ENCODE peak calls at places on chromosomes 12 and 14, in five cellular contexts. One of them, this sample, is unnamed.

GRCh38 chr14:54642950-54643695 is 76.2 kb downstream of the SAMD4A start:
- DNase-seq in HuH-7: no peak
- DNase-seq in HT-29: peak; percentile 23
- DNase-seq in ELF-1: peak; percentile 52
- DNase-seq in AG09319: no peak
- DNase-seq in this sample: peak; percentile 30

GRCh38 chr12:120206228-120206627 is 5.3 kb upstream of the RPLP0 start:
- DNase-seq in HuH-7: no peak
- DNase-seq in HT-29: no peak
- DNase-seq in ELF-1: no peak
- DNase-seq in AG09319: no peak
- DNase-seq in this sample: no peak

GRCh38 chr12:82517027-82517426 is 158.7 kb downstream of the METTL25 start:
- DNase-seq in HuH-7: peak; percentile 9
- DNase-seq in HT-29: peak; percentile 55
- DNase-seq in ELF-1: peak; percentile 44
- DNase-seq in AG09319: no peak
- DNase-seq in this sample: peak; percentile 0

GRCh38 chr14:32611752-32612151 is 282.7 kb downstream of the AKAP6 start:
- DNase-seq in HuH-7: no peak
- DNase-seq in HT-29: no peak
- DNase-seq in ELF-1: no peak
- DNase-seq in AG09319: no peak
- DNase-seq in this sample: no peak

GRCh38 chr12:128918481-128918880 is 65.2 kb downstream of the GLT1D1 start:
- DNase-seq in HuH-7: no peak
- DNase-seq in HT-29: no peak
- DNase-seq in ELF-1: no peak
- DNase-seq in AG09319: no peak
- DNase-seq in this sample: no peak

GRCh38 chr12:132389526-132390286 is 60.3 kb upstream of the GALNT9 start:
- DNase-seq in HuH-7: no peak
- DNase-seq in HT-29: no peak
- DNase-seq in ELF-1: no peak
- DNase-seq in AG09319: no peak
- DNase-seq in this sample: peak; percentile 87

GRCh38 chr12:124862768-124863408 is 776 bp downstream of the SCARB1 start:
- DNase-seq in HuH-7: peak; percentile 36
- DNase-seq in HT-29: peak; percentile 45
- DNase-seq in ELF-1: peak; percentile 56
- DNase-seq in AG09319: no peak
- DNase-seq in this sample: peak; percentile 67

GRCh38 chr14:104978774-104979691 is 859 bp upstream of the AHNAK2 start:
- DNase-seq in HuH-7: no peak
- DNase-seq in HT-29: no peak
- DNase-seq in ELF-1: no peak
- DNase-seq in AG09319: no peak
- DNase-seq in this sample: no peak

GRCh38 chr12:127179199-127179598 is 1087.8 kb upstream of the TMEM132C start:
- DNase-seq in HuH-7: no peak
- DNase-seq in HT-29: no peak
- DNase-seq in ELF-1: no peak
- DNase-seq in AG09319: no peak
- DNase-seq in this sample: no peak

GRCh38 chr12:48965447-48965846 is 6.1 kb downstream of the WNT10B start:
- DNase-seq in HuH-7: peak; percentile 62
- DNase-seq in HT-29: peak; percentile 30
- DNase-seq in ELF-1: peak; percentile 74
- DNase-seq in AG09319: no peak
- DNase-seq in this sample: peak; percentile 92

GRCh38 chr14:54564799-54565235 is 2.1 kb upstream of the SAMD4A start:
- DNase-seq in HuH-7: peak; percentile 29
- DNase-seq in HT-29: peak; percentile 56
- DNase-seq in ELF-1: no peak
- DNase-seq in AG09319: peak; percentile 59
- DNase-seq in this sample: no peak

GRCh38 chr14:35687335-35687939 is 121.7 kb downstream of the RALGAPA1 start:
- DNase-seq in HuH-7: peak; percentile 6
- DNase-seq in HT-29: peak; percentile 61
- DNase-seq in ELF-1: no peak
- DNase-seq in AG09319: peak; percentile 8
- DNase-seq in this sample: peak; percentile 10

GRCh38 chr12:52636189-52636588 is 15.8 kb downstream of the KRT2 start:
- DNase-seq in HuH-7: no peak
- DNase-seq in HT-29: no peak
- DNase-seq in ELF-1: no peak
- DNase-seq in AG09319: no peak
- DNase-seq in this sample: no peak

GRCh38 chr12:39617887-39618286 is 1.7 kb downstream of the ABCD2 start:
- DNase-seq in HuH-7: no peak
- DNase-seq in HT-29: no peak
- DNase-seq in ELF-1: no peak
- DNase-seq in AG09319: no peak
- DNase-seq in this sample: no peak

GRCh38 chr12:70660620-70661219 is 23.5 kb upstream of the PTPRB start:
- DNase-seq in HuH-7: no peak
- DNase-seq in HT-29: no peak
- DNase-seq in ELF-1: no peak
- DNase-seq in AG09319: peak; percentile 8
- DNase-seq in this sample: no peak

GRCh38 chr14:24965934-24966593 is 83.9 kb downstream of the STXBP6 start:
- DNase-seq in HuH-7: no peak
- DNase-seq in HT-29: peak; percentile 30
- DNase-seq in ELF-1: peak; percentile 52
- DNase-seq in AG09319: peak; percentile 28
- DNase-seq in this sample: no peak

GRCh38 chr12:116196226-116196625 is 81.3 kb downstream of the MED13L start:
- DNase-seq in HuH-7: no peak
- DNase-seq in HT-29: no peak
- DNase-seq in ELF-1: no peak
- DNase-seq in AG09319: no peak
- DNase-seq in this sample: no peak

GRCh38 chr12:117914686-117915085 is 54.1 kb downstream of the KSR2 start:
- DNase-seq in HuH-7: no peak
- DNase-seq in HT-29: no peak
- DNase-seq in ELF-1: no peak
- DNase-seq in AG09319: no peak
- DNase-seq in this sample: no peak

GRCh38 chr12:6390084-6390799 is 6.3 kb downstream of the LTBR start:
- DNase-seq in HuH-7: no peak
- DNase-seq in HT-29: no peak
- DNase-seq in ELF-1: no peak
- DNase-seq in AG09319: no peak
- DNase-seq in this sample: peak; percentile 56

GRCh38 chr12:123973552-123974341 is 732 bp downstream of the ZNF664 start:
- DNase-seq in HuH-7: peak; percentile 31
- DNase-seq in HT-29: peak; percentile 58
- DNase-seq in ELF-1: peak; percentile 75
- DNase-seq in AG09319: no peak
- DNase-seq in this sample: peak; percentile 66

GRCh38 chr12:26746315-26746714 is 86.7 kb downstream of the ITPR2 start:
- DNase-seq in HuH-7: no peak
- DNase-seq in HT-29: peak; percentile 30
- DNase-seq in ELF-1: no peak
- DNase-seq in AG09319: no peak
- DNase-seq in this sample: no peak

GRCh38 chr12:473863-474577 is 14.3 kb downstream of the B4GALNT3 start:
- DNase-seq in HuH-7: no peak
- DNase-seq in HT-29: no peak
- DNase-seq in ELF-1: peak; percentile 68
- DNase-seq in AG09319: no peak
- DNase-seq in this sample: no peak

This sample was measured in H7.